ENCODE peak calls at places on chromosomes 5 and 9, in six cellular contexts. K is activated CD4-positive, alpha-beta T cell treated with anti-CD3 and anti-CD28 coated beads for 4 hours; F is erythroblast; G is lower leg skin; C is stimulated activated CD4-positive, alpha-beta T cell treated with anti-CD3 and anti-CD28 coated beads, Interleukin-1b, Interleukin-23, amount 100 ng/mL, for 24 hours; O is CD8-positive, alpha-beta T cell. M is an unnamed sample.

GRCh38 chr9:78196258-78196657 is 39.6 kb upstream of the CEP78 start:
- DNase-seq in C (no peak), F (no peak), G (no peak), K (no peak), O (no peak), M (no peak)

GRCh38 chr5:624118-624950 is 12.2 kb downstream of the CEP72 start:
- DNase-seq in C (no peak), O (no peak), F (no peak), K (no peak), G (no peak), M (no peak)

GRCh38 chr9:20048985-20049384 is 260.1 kb upstream of the SLC24A2 start:
- DNase-seq in K (no peak), F (no peak), G (no peak), O (no peak), C (no peak), M (no peak)

GRCh38 chr9:78871452-78872331 is 574.8 kb downstream of the PSAT1 start:
- DNase-seq in K (no peak), C (no peak), F (no peak), O (no peak), G (no peak), M (no peak)

GRCh38 chr9:42852133-42852532 is 668.7 kb downstream of the SPATA31A6 start:
- DNase-seq in K (no peak), O (no peak), G (no peak), C (no peak), F (peak), M (no peak)

GRCh38 chr9:19809422-19810269 is 20.8 kb upstream of the SLC24A2 start:
- DNase-seq in C (no peak), K (no peak), O (no peak), F (no peak), G (no peak), M (no peak)

GRCh38 chr5:128062172-128062746 is 21.3 kb upstream of the SLC12A2 start:
- DNase-seq in F (no peak), C (no peak), K (no peak), G (no peak), O (no peak), M (no peak)

GRCh38 chr5:77781076-77781475 is 4.9 kb upstream of the TBCA start:
- DNase-seq in O (no peak), F (no peak), G (no peak), C (no peak), K (no peak), M (no peak)

GRCh38 chr5:34982823-34983222 is 53.5 kb downstream of the DNAJC21 start:
- DNase-seq in K (no peak), G (no peak), O (no peak), C (no peak), F (no peak), M (no peak)

GRCh38 chr9:129944501-129945116 is 98.4 kb downstream of the FNBP1 start:
- DNase-seq in G (no peak), C (peak), K (peak), F (no peak), O (peak), M (no peak)

GRCh38 chr9:85522459-85523092 is 219.2 kb downstream of the AGTPBP1 start:
- DNase-seq in K (no peak), C (peak), O (peak), F (peak), G (peak), M (no peak)

GRCh38 chr5:145294321-145294720 is 540.8 kb downstream of the PRELID2 start:
- DNase-seq in G (no peak), F (no peak), K (no peak), O (no peak), C (no peak), M (no peak)

GRCh38 chr5:179974946-179975712 is 67.4 kb upstream of the TBC1D9B start:
- DNase-seq in C (no peak), O (no peak), G (no peak), F (peak), K (peak), M (no peak)

GRCh38 chr5:68187268-68188055 is 28.1 kb upstream of the PIK3R1 start:
- DNase-seq in C (no peak), K (no peak), G (no peak), F (no peak), O (no peak), M (no peak)

GRCh38 chr5:95958308-95959014 is 3.2 kb downstream of the ELL2 start:
- DNase-seq in G (no peak), K (no peak), F (peak), O (no peak), C (no peak), M (no peak)

GRCh38 chr9:108869092-108869725 is 7.1 kb downstream of the ACTL7A start:
- DNase-seq in C (no peak), K (no peak), G (no peak), O (no peak), F (no peak), M (no peak)

GRCh38 chr5:22567983-22568382 is 285.2 kb downstream of the CDH12 start:
- DNase-seq in K (no peak), F (no peak), G (no peak), C (no peak), O (no peak), M (no peak)

GRCh38 chr9:2809692-2810423 is 34.0 kb downstream of the PUM3 start:
- DNase-seq in O (no peak), G (no peak), F (no peak), C (no peak), K (no peak), M (no peak)

GRCh38 chr5:1414311-1415058 is 30.8 kb downstream of the SLC6A3 start:
- DNase-seq in C (no peak), F (no peak), O (no peak), K (no peak), G (no peak), M (no peak)

GRCh38 chr5:55856511-55857246 is 5.5 kb downstream of the IL31RA start:
- DNase-seq in G (no peak), F (no peak), K (no peak), C (no peak), O (no peak), M (no peak)

GRCh38 chr9:134551176-134551575 is 90.4 kb upstream of the COL5A1 start:
- DNase-seq in O (no peak), C (no peak), F (no peak), K (no peak), G (no peak), M (no peak)

GRCh38 chr5:125891326-125891725 is 531.9 kb upstream of the GRAMD2B start:
- DNase-seq in C (no peak), G (no peak), F (no peak), O (no peak), K (no peak), M (no peak)